ENCODE peak calls at places on chromosomes 11 and 22, in ten cellular contexts. Z is BJ, S is prostate gland, F is AG09309, H is AG04450, Q is A549, I is fibroblast of pulmonary artery, U is BE2C, W is PC-9, B is AG04449. Y is an unnamed sample.
A peak's percentile ranks its signal among the peaks of the same experiment; 100 is the strongest.

GRCh38 chr22:50018608-50019291 is 6.2 kb upstream of the IL17REL start:
- DNase-seq in Z (no peak), S (no peak), F (no peak), H (no peak), Q (no peak), I (no peak), U (no peak), W (no peak), B (no peak), Y (no peak)

GRCh38 chr11:117932987-117933386 is 3.8 kb upstream of the TMPRSS13 start:
- DNase-seq in Z (no peak), S (no peak), F (no peak), H (no peak), Q (no peak), I (no peak), U (no peak), W (no peak), B (no peak), Y (no peak)

GRCh38 chr11:15893080-15893492 is 463.3 kb downstream of the SOX6 start:
- DNase-seq in Z (peak; percentile 60), S (peak; percentile 33), F (peak; percentile 39), H (peak; percentile 38), Q (no peak), I (peak; percentile 48), U (no peak), W (peak; percentile 87), B (peak; percentile 94), Y (peak; percentile 31)

GRCh38 chr11:75246006-75246672 is 5.6 kb downstream of the TPBGL start:
- DNase-seq in Z (no peak), S (no peak), F (no peak), H (no peak), Q (no peak), I (no peak), U (peak; percentile 2), W (no peak), B (no peak), Y (no peak)

GRCh38 chr11:93389737-93390136 is 59.2 kb downstream of the DEUP1 start:
- DNase-seq in Z (no peak), S (no peak), F (no peak), H (no peak), Q (no peak), I (no peak), U (no peak), W (no peak), B (no peak), Y (no peak)

GRCh38 chr11:82986491-82986890 is 85.0 kb downstream of the DDIAS start:
- DNase-seq in Z (no peak), S (no peak), F (no peak), H (no peak), Q (no peak), I (no peak), U (no peak), W (no peak), B (no peak), Y (no peak)

GRCh38 chr11:125799808-125800207 is 11.9 kb downstream of the PATE3 start:
- DNase-seq in Z (no peak), S (no peak), F (no peak), H (no peak), Q (no peak), I (no peak), U (no peak), W (no peak), B (no peak), Y (no peak)

GRCh38 chr11:103851166-103851651 is 185.2 kb upstream of the DDI1 start:
- DNase-seq in Z (no peak), S (peak; percentile 19), F (no peak), H (peak; percentile 21), Q (no peak), I (peak; percentile 65), U (no peak), W (no peak), B (peak; percentile 4), Y (peak; percentile 44)

GRCh38 chr11:78202733-78203167 is 14.0 kb downstream of the USP35 start:
- DNase-seq in Z (no peak), S (no peak), F (no peak), H (no peak), Q (no peak), I (no peak), U (no peak), W (no peak), B (no peak), Y (no peak)

GRCh38 chr22:25564979-25565677 is 653 bp downstream of the GRK3 start:
- DNase-seq in Z (no peak), S (peak; percentile 47), F (no peak), H (no peak), Q (peak; percentile 20), I (no peak), U (peak; percentile 83), W (no peak), B (no peak), Y (no peak)

GRCh38 chr22:25569983-25570382 is 5.5 kb downstream of the GRK3 start:
- DNase-seq in Z (no peak), S (no peak), F (no peak), H (no peak), Q (no peak), I (no peak), U (no peak), W (no peak), B (no peak), Y (no peak)

GRCh38 chr22:25564320-25564978 is at the start of gene GRK3:
- DNase-seq in Z (no peak), S (peak; percentile 75), F (no peak), H (no peak), Q (peak; percentile 59), I (peak; percentile 40), U (peak; percentile 89), W (no peak), B (no peak), Y (no peak)

GRCh38 chr22:25566812-25567211 is 2.3 kb downstream of the GRK3 start:
- DNase-seq in Z (no peak), S (no peak), F (no peak), H (no peak), Q (no peak), I (no peak), U (no peak), W (no peak), B (no peak), Y (no peak)

GRCh38 chr22:25567305-25567704 is 2.8 kb downstream of the GRK3 start:
- DNase-seq in Z (no peak), S (no peak), F (no peak), H (no peak), Q (no peak), I (no peak), U (no peak), W (no peak), B (no peak), Y (no peak)
- H3K4me3 ChIP-seq in Z (no peak overlapping the region), S (no peak overlapping the region), F (no peak overlapping the region), H (no peak overlapping the region), Q (no peak overlapping the region), I (no peak overlapping the region), U (peak overlapping the region; percentile 98), W (no peak overlapping the region), B (no peak overlapping the region), Y (no peak overlapping the region)

DNA sequence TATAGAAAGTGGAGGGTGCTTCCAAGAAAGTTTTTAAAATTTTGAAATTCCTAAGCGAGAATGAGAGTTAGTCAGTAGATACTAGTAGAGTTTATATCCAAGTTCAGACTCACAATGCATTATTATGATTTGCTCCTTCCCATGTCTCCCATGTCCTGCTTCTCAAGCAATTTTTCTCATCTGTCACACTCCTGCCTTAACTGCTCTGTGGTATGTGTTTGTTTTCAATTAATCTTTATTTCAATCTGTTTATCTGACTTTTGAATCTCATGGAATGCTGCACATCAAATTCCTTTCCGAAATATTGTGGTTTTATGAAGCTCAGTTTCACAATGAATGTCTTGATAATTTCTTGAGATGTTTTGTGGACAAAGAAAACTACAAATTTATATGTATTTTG is 18.1 kb downstream of the THY1 start:
- DNase-seq in Z (peak; percentile 68), S (no peak), F (no peak), H (no peak), Q (no peak), I (no peak), U (no peak), W (no peak), B (no peak), Y (no peak)
- TF ChIP-seq CTCF in Z (no peak), S (no peak), F (no peak), H (no peak), Q (no peak), I (no peak), U (no peak), W (no peak), B (no peak), Y (no peak)

DNA sequence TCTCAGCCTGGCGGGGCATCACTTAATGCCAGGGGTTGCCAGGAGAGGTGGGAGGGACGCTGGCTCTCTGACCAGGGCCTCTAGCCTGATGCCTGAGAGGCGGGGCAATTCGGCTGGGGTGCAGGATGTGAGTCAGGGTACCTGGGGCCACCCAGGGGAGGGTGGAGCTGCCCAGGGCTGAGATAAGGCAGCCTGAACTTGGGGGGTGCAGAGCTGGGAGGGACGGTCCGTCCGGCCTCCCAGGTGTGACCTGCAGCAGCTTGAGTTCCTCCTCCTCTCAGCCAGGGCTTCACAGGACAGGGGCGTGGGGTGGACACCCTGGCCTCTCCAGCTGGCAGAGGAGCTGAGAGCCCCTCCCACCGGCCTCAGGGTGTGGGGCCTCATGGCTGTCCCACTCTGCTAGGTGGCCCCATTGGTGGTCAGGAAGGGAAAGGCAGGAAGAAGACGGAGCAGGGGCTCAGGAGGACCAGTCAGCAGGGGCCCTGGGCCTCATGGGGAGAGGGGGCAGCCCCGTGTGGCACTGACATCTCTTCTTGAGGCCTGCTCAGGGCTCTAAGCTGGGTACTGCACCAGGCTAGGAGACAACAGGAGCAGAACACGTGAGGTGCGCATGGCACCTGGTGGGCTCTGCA is 942 bp upstream of the RPS6KA4 start:
- DNase-seq in Z (no peak), S (no peak), F (no peak), H (no peak), Q (peak; percentile 56), I (no peak), U (peak; percentile 8), W (peak; percentile 88), B (no peak), Y (no peak)
- H3K4me3 ChIP-seq in Z (no peak overlapping the region), S (no peak overlapping the region), F (peak overlapping the region; percentile 49), H (peak overlapping the region; percentile 58), Q (peak overlapping the region; percentile 73), I (peak overlapping the region; percentile 56), U (no peak overlapping the region), W (peak overlapping the region; percentile 91), B (peak overlapping the region; percentile 94), Y (no peak overlapping the region)

GRCh38 chr11:10412266-10412665 is 42.8 kb upstream of the AMPD3 start:
- DNase-seq in Z (no peak), S (no peak), F (no peak), H (no peak), Q (no peak), I (no peak), U (no peak), W (no peak), B (no peak), Y (no peak)

GRCh38 chr11:10414659-10415058 is 40.4 kb upstream of the AMPD3 start:
- DNase-seq in Z (no peak), S (no peak), F (no peak), H (no peak), Q (no peak), I (peak; percentile 74), U (no peak), W (no peak), B (no peak), Y (no peak)

GRCh38 chr11:10414181-10414580 is 40.9 kb upstream of the AMPD3 start:
- DNase-seq in Z (no peak), S (no peak), F (no peak), H (no peak), Q (no peak), I (no peak), U (no peak), W (no peak), B (no peak), Y (no peak)

GRCh38 chr11:10410844-10411200 is 44.2 kb upstream of the AMPD3 start:
- DNase-seq in Z (no peak), S (no peak), F (no peak), H (no peak), Q (no peak), I (no peak), U (no peak), W (no peak), B (no peak), Y (no peak)

GRCh38 chr11:10413268-10413667 is 41.8 kb upstream of the AMPD3 start:
- DNase-seq in Z (no peak), S (no peak), F (no peak), H (no peak), Q (peak; percentile 62), I (no peak), U (peak; percentile 18), W (no peak), B (no peak), Y (no peak)
- TF ChIP-seq CTCF in Z (peak; percentile 6), S (no peak), F (peak; percentile 28), H (no peak), Q (peak; percentile 25), I (no peak), U (peak; percentile 28), W (no peak), B (no peak), Y (no peak)

Y was measured in kidney epithelial cell.